ENCODE peak calls at places on chromosomes 11 and 22, in five cellular contexts. H, B, A, T and D are unnamed samples.
A peak's percentile ranks its signal among the peaks of the same experiment; 100 is the strongest.

GRCh38 chr11:118910309-118911112 is 15.2 kb downstream of the BCL9L start:
- DNase-seq in H (peak; percentile 80), B (peak; percentile 90), T (peak; percentile 95), A (peak; percentile 94), D (peak; percentile 77)

GRCh38 chr11:116339306-116339705 is 433.5 kb downstream of the BUD13 start:
- DNase-seq in B (no peak), T (no peak), A (no peak), H (no peak), D (no peak)

GRCh38 chr11:71499546-71499945 is 27.5 kb upstream of the KRTAP5-7 start:
- DNase-seq in B (peak; percentile 84), H (no peak), T (no peak), A (no peak), D (no peak)

GRCh38 chr11:94417386-94417987 is 16.3 kb upstream of the GPR83 start:
- DNase-seq in B (no peak), A (peak; percentile 69), T (no peak), H (no peak), D (no peak)

GRCh38 chr11:29063630-29064361 is 953.0 kb downstream of the KCNA4 start:
- DNase-seq in A (peak; percentile 22), H (no peak), B (no peak), T (no peak), D (no peak)

GRCh38 chr11:40388097-40388818 is 1071.2 kb downstream of the LRRC4C start:
- DNase-seq in B (no peak), A (peak; percentile 34), T (no peak), H (no peak), D (no peak)

GRCh38 chr11:70263363-70263762 is 7.1 kb upstream of the PPFIA1 start:
- DNase-seq in A (no peak), H (no peak), T (peak; percentile 18), B (peak; percentile 9), D (no peak)

GRCh38 chr11:21476588-21476987 is 716.3 kb upstream of the ANO5 start:
- DNase-seq in T (no peak), H (no peak), B (no peak), A (no peak), D (no peak)

GRCh38 chr11:96357794-96358193 is 14.8 kb upstream of the MAML2 start:
- DNase-seq in H (no peak), A (no peak), B (no peak), T (no peak), D (no peak)

GRCh38 chr22:23837911-23838685 is 708 bp downstream of the DERL3 start:
- DNase-seq in T (peak; percentile 60), A (no peak), B (peak; percentile 53), H (peak; percentile 18), D (no peak)

GRCh38 chr11:8813658-8814057 is 97.3 kb upstream of the AKIP1 start:
- DNase-seq in T (peak; percentile 79), A (peak; percentile 92), H (peak; percentile 80), B (peak; percentile 83), D (peak; percentile 66)

GRCh38 chr11:83910135-83910534 is 624.0 kb upstream of the CCDC90B start:
- DNase-seq in T (no peak), A (no peak), B (no peak), H (no peak), D (no peak)

GRCh38 chr11:614583-615452 is 932 bp downstream of the IRF7 start:
- DNase-seq in T (peak; percentile 84), H (no peak), B (peak; percentile 85), A (no peak), D (peak; percentile 52)

GRCh38 chr22:41770715-41771452 is 29.6 kb upstream of the CCDC134 start:
- DNase-seq in A (no peak), T (no peak), H (no peak), B (no peak), D (no peak)

GRCh38 chr11:59144096-59144495 is 1.4 kb downstream of the FAM111A start:
- DNase-seq in T (no peak), B (no peak), A (no peak), H (no peak), D (no peak)

GRCh38 chr11:133908827-133909226 is 47.9 kb downstream of the IGSF9B start:
- DNase-seq in A (no peak), B (peak; percentile 30), H (no peak), T (no peak), D (no peak)

GRCh38 chr11:8863838-8864237 is 47.2 kb upstream of the AKIP1 start:
- DNase-seq in B (no peak), H (no peak), T (no peak), A (peak; percentile 64), D (no peak)

GRCh38 chr11:95084509-95084908 is 5.1 kb upstream of the ENDOD1 start:
- DNase-seq in T (no peak), B (no peak), H (no peak), A (no peak), D (no peak)

GRCh38 chr11:124876818-124877630 is 11.8 kb downstream of the ROBO3 start:
- DNase-seq in H (no peak), T (no peak), B (no peak), A (no peak), D (no peak)

GRCh38 chr11:116879789-116880402 is 42.5 kb upstream of the APOA1 start:
- DNase-seq in H (no peak), A (peak; percentile 90), B (no peak), T (no peak), D (no peak)

GRCh38 chr11:57598831-57599155 is 1.3 kb downstream of the SERPING1 start:
- DNase-seq in T (no peak), A (peak; percentile 51), B (no peak), H (no peak), D (no peak)

GRCh38 chr11:73914284-73914683 is 36.5 kb upstream of the DNAJB13 start:
- DNase-seq in B (no peak), T (no peak), H (peak; percentile 41), A (no peak), D (no peak)

GRCh38 chr11:128509990-128510389 is 77.4 kb downstream of the ETS1 start:
- DNase-seq in A (peak; percentile 72), B (no peak), T (no peak), H (no peak), D (no peak)

GRCh38 chr11:128506384-128506783 is 81.0 kb downstream of the ETS1 start:
- DNase-seq in B (no peak), A (no peak), T (no peak), H (no peak), D (no peak)

GRCh38 chr11:128507936-128508335 is 79.4 kb downstream of the ETS1 start:
- DNase-seq in B (no peak), H (no peak), A (no peak), T (no peak), D (no peak)

GRCh38 chr11:128506999-128507591 is 80.3 kb downstream of the ETS1 start:
- DNase-seq in T (peak; percentile 93), B (peak; percentile 96), A (peak; percentile 99), H (no peak), D (peak; percentile 83)

DNA sequence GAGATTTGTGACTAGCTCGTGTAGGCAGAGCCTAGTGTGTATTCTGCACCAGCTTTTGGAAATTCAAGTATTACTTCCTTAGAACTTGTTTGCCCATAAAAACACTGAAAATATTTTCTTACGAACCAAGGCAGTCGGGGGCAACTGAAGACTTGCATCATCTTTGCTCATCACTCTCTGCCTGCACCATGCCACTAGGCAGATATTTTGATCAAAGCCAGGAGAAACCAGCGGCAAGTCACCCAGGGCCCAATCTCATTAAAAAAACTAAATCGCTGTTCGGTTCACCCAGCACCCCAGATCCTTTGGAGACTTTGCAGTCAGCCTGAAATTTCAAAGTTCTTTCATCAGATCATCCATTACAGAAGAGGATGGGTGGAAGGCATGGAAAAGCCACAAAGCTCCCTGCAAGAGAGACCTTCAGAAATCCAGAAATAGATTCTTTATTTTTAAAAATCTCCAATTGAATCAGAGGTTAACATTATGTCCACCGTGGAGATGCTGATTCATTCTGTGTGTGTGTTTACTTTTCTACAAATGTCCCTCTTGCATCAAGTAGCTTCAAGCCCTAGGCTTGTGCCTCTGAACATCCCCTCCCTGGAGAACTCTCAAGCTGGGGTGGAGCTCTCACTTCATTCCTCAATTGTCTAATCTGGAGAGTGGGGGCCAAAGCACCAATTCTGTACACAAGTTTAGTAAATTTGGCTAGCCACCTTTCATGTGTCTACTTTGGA is 78.4 kb downstream of the ETS1 start:
- DNase-seq in H (no peak), A (peak; percentile 88), T (no peak), B (no peak), D (no peak)
- H3K4me3 ChIP-seq in H (no peak overlapping the region), A (no peak overlapping the region), T (peak overlapping the region; percentile 3), B (no peak overlapping the region), D (no peak overlapping the region)

DNA sequence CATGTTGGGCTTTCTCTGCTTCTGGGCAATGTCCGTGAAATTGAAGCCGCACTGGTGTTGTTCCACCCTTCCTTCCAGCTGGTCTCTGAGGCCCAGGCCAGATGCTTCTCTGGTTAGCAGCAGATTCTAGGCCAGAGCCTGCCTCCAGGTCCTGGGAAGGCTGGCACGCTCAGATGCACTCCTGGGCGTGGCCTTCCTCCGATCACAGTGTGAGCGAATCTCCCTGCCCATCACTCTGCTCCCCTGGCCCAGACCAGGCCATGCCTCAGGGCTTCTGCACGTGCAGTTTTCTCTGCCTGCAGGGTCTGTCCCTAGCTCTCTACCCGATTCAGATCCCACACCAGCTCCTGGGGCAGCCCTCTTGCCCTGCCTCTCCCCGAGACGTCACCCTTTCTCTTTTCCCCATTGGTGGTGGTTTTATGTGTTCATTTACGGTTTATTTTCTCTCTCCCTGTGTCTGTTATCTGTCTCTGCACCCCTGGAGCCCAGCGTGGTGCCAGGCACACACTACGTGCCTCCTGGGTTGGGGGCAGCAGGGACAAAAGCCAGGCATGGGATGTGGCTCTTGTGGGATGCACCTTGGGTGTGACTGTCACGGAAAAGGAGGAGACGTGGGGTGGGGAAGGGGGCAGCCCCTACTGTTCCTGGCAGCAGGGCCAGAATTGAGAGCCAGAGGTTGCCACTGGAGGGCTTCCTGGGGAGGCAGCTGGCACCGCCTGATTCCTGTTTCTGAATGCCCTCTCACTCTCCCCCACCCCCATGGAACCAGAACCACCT is 66.0 kb downstream of the KCNQ1 start:
- DNase-seq in T (peak; percentile 65), H (peak; percentile 6), A (no peak), B (peak; percentile 46), D (peak; percentile 18)
- H3K27ac ChIP-seq in T (peak overlapping the region; percentile 26), H (no peak overlapping the region), A (no peak overlapping the region), B (no peak overlapping the region), D (peak overlapping the region; percentile 84)

GRCh38 chr11:23112987-23113886 is 253.0 kb upstream of the CCDC179 start:
- DNase-seq in H (no peak), A (peak; percentile 68), B (no peak), T (no peak), D (no peak)
- TF ChIP-seq CTCF in H (no peak), A (peak; percentile 74), B (peak; percentile 25), T (peak; percentile 48), D (peak; percentile 50)

GRCh38 chr11:105611837-105612480 is 2.1 kb downstream of the GRIA4 start:
- DNase-seq in H (no peak), B (no peak), A (no peak), T (no peak), D (no peak)

GRCh38 chr11:105612766-105613165 is 2.9 kb downstream of the GRIA4 start:
- DNase-seq in B (no peak), H (no peak), T (no peak), A (no peak), D (no peak)

GRCh38 chr11:105610796-105611361 is 1.0 kb downstream of the GRIA4 start:
- DNase-seq in H (no peak), T (no peak), A (no peak), B (no peak), D (no peak)

GRCh38 chr11:105609832-105610781 is at the start of gene GRIA4:
- DNase-seq in B (peak; percentile 51), T (peak; percentile 70), H (no peak), A (peak; percentile 64), D (no peak)

DNA sequence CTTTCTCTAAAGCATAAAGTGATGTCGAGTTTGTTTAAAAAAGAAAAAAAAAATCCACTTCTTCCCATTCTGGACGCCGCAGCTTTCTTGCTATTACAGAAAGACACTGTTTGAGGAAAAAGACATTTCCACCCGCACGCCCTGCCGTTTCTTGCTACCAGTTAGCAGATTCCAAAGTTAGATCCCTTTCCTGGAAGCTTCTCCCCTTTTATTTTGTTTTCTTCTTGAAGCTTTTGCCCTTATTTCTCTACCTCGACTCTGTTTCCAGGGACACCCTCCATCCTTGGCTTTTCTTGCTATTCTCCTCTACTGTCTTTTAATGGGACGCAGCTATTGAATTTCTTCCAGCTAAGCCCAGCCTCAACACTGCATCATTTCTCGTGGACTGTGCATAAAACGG is 1.5 kb downstream of the GRIA4 start:
- DNase-seq in B (no peak), A (peak; percentile 10), H (no peak), T (no peak), D (no peak)
- H3K4me3 ChIP-seq in B (peak overlapping the region; percentile 58), A (peak overlapping the region; percentile 70), H (no peak overlapping the region), T (no peak overlapping the region), D (peak overlapping the region; percentile 58)